ENCODE peak calls at places on chromosomes 3 and 15, in nine cellular contexts. T, W, E, Q, X, N, G, H and A are unnamed samples.

GRCh38 chr3:129061888-129062834 is 1.6 kb downstream of the GP9 start:
- DNase-seq in T (no peak), W (no peak), E (no peak), Q (no peak), X (no peak), N (no peak), G (no peak), H (no peak), A (no peak)

GRCh38 chr15:84818221-84819131 is 1.3 kb downstream of the ALPK3 start:
- DNase-seq in T (peak), W (peak), E (peak), Q (peak), X (no peak), N (no peak), G (peak), H (peak), A (no peak)

GRCh38 chr3:127773752-127774395 is 48.4 kb downstream of the MGLL start:
- DNase-seq in T (no peak), W (no peak), E (no peak), Q (no peak), X (no peak), N (no peak), G (no peak), H (no peak), A (no peak)

GRCh38 chr15:25933456-25934158 is 70.5 kb upstream of the ATP10A start:
- DNase-seq in T (peak), W (peak), E (peak), Q (peak), X (peak), N (peak), G (peak), H (peak), A (peak)

GRCh38 chr15:88623061-88623460 is 1.9 kb downstream of the AEN start:
- DNase-seq in T (no peak), W (no peak), E (no peak), Q (peak), X (no peak), N (no peak), G (peak), H (peak), A (peak)

GRCh38 chr15:101168463-101168824 is 83.4 kb downstream of the CHSY1 start:
- DNase-seq in T (no peak), W (no peak), E (no peak), Q (peak), X (no peak), N (no peak), G (peak), H (peak), A (no peak)

GRCh38 chr3:142595581-142595950 is 627 bp upstream of the PLS1 start:
- DNase-seq in T (no peak), W (no peak), E (no peak), Q (peak), X (no peak), N (peak), G (peak), H (no peak), A (peak)

GRCh38 chr15:55319537-55320325 is 709 bp downstream of the PIGB start:
- DNase-seq in T (no peak), W (no peak), E (no peak), Q (peak), X (no peak), N (no peak), G (peak), H (peak), A (peak)

GRCh38 chr3:99902091-99902490 is 84.4 kb downstream of the CMSS1 start:
- DNase-seq in T (no peak), W (no peak), E (no peak), Q (peak), X (no peak), N (no peak), G (peak), H (no peak), A (no peak)

GRCh38 chr15:95017950-95018349 is 786.6 kb downstream of the MCTP2 start:
- DNase-seq in T (peak), W (peak), E (no peak), Q (no peak), X (peak), N (no peak), G (no peak), H (no peak), A (peak)

GRCh38 chr15:92097473-92098178 is 244.1 kb downstream of the SLCO3A1 start:
- DNase-seq in T (no peak), W (peak), E (peak), Q (peak), X (no peak), N (no peak), G (peak), H (peak), A (peak)

GRCh38 chr15:25877681-25878080 is 14.6 kb upstream of the ATP10A start:
- DNase-seq in T (no peak), W (no peak), E (no peak), Q (no peak), X (no peak), N (peak), G (no peak), H (no peak), A (no peak)

GRCh38 chr15:52255935-52256334 is 39.7 kb downstream of the MYO5C start:
- DNase-seq in T (no peak), W (no peak), E (no peak), Q (no peak), X (no peak), N (no peak), G (no peak), H (no peak), A (no peak)

GRCh38 chr3:72336821-72337479 is 511.3 kb downstream of the SHQ1 start:
- DNase-seq in T (peak), W (peak), E (peak), Q (peak), X (peak), N (peak), G (peak), H (peak), A (peak)

GRCh38 chr3:154247806-154248480 is 76.3 kb downstream of the DHX36 start:
- DNase-seq in T (no peak), W (no peak), E (peak), Q (no peak), X (no peak), N (no peak), G (no peak), H (no peak), A (no peak)

GRCh38 chr3:50853936-50854335 is 179.2 kb downstream of the DOCK3 start:
- DNase-seq in T (no peak), W (no peak), E (no peak), Q (no peak), X (no peak), N (no peak), G (no peak), H (no peak), A (no peak)

GRCh38 chr3:179488213-179488612 is 36.9 kb upstream of the GNB4 start:
- DNase-seq in T (no peak), W (no peak), E (no peak), Q (no peak), X (no peak), N (no peak), G (no peak), H (no peak), A (no peak)

GRCh38 chr3:41464858-41465257 is 265.6 kb downstream of the CTNNB1 start:
- DNase-seq in T (no peak), W (no peak), E (no peak), Q (no peak), X (no peak), N (no peak), G (no peak), H (no peak), A (no peak)

GRCh38 chr3:126911162-126912026 is 71.5 kb upstream of the PLXNA1 start:
- DNase-seq in T (peak), W (no peak), E (no peak), Q (peak), X (peak), N (peak), G (peak), H (peak), A (peak)

GRCh38 chr3:102006812-102007485 is 157.6 kb downstream of the NFKBIZ start:
- DNase-seq in T (peak), W (no peak), E (no peak), Q (peak), X (peak), N (peak), G (peak), H (no peak), A (peak)

DNA sequence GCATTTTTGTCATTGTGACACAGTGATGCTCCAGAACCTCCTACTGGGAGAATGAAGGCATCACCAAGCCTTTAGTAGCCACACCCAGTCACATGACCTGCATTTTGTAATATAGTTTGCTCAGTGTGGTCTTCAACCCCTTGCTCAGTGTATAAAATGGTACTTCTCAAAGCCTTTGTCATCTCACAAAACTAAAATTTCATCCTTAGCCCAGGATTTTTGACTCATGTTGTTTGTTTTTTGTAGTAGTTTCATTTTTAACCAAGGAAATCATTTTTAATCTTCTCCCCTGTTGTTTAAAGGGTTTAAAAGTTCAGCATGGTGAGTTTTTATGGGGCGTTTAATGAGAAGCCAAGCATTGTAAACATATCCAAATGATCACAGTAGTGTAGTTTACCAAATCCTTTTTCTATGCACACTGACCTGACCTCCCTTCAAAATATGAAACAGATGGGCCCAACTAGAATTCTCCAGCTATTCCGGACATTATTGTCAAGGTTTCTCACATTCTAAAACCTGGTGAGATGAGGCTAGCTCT is 123.5 kb upstream of the IL12A start:
- DNase-seq in T (no peak), W (no peak), E (no peak), Q (peak), X (no peak), N (no peak), G (peak), H (no peak), A (no peak)
- TF ChIP-seq CTCF in T (no peak), W (no peak), E (no peak), Q (peak), X (no peak), N (no peak), G (no peak), H (no peak), A (no peak)

DNA sequence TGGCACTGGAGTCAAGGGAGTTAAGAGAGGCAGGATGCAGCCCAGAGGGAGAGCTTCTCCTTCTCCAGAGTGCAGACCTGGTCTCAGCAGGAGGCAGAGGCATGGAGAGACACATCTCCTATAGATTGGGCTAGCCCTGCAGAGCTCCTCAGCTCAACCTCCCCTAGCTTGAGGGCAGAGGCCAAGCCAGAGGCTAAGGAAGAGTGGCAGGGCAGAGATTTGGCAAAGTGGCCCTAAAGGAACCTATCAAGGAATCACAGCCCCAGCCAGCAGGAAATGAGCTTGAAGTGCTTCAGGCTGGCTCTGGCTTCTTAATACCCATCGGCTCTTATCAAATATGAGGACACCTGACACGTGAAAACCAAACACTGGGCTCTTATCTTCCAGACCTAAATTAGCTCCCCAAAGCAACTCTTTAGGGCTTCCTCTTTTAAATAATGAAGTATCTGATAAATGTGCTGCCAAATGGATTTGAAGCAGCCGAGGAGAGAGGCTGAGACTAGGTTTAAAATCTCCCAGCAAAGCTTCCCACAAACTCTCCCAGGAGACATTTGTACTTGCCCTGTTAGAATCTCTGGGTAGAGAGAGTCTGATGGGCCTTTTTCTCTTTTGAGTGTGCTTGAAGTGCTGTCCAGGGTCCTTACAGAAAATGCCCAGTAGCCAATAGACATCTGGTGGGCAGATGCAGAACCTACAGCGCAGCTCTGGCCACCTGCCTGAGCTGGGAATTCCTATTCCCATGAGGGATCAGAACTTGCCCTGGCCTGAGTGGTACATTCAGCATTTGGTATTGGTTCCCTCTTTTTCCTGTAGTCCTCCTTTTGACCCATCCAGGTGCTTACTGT is 271.4 kb downstream of the CLSTN2 start:
- DNase-seq in T (no peak), W (peak), E (no peak), Q (peak), X (no peak), N (no peak), G (peak), H (no peak), A (peak)
- TF ChIP-seq CTCF in T (peak), W (no peak), E (peak), Q (no peak), X (no peak), N (no peak), G (peak), H (no peak), A (no peak)

DNA sequence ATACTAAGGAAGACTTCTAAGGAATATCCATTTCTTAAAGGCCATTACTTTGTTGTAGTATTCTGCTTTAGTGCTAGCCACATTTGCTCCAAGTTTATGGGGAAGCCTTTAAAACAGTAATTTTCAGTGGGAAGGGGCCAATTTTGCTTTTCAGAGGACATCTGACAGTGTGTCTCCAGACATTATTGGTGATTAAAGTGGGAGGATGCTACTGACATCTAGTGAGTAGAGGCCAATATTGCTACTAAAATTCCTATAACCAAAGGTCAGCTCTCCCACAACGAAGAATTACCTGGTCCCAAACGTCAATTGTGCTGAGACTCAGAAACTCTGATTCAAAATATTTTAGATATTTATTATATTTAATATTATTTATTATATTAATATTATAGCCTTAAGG is 24.8 kb downstream of the SLC28A2 start:
- DNase-seq in T (no peak), W (no peak), E (no peak), Q (peak), X (no peak), N (no peak), G (peak), H (no peak), A (peak)
- TF ChIP-seq CTCF in T (peak), W (no peak), E (peak), Q (peak), X (peak), N (peak), G (peak), H (no peak), A (peak)

GRCh38 chr15:53833134-53833624 is 73.7 kb upstream of the WDR72 start:
- DNase-seq in T (no peak), W (no peak), E (no peak), Q (peak), X (peak), N (no peak), G (peak), H (no peak), A (peak)

GRCh38 chr15:53834214-53834613 is 74.8 kb upstream of the WDR72 start:
- DNase-seq in T (no peak), W (no peak), E (no peak), Q (no peak), X (no peak), N (no peak), G (no peak), H (no peak), A (no peak)

GRCh38 chr15:53837263-53837662 is 77.8 kb upstream of the WDR72 start:
- DNase-seq in T (no peak), W (no peak), E (no peak), Q (no peak), X (no peak), N (peak), G (no peak), H (no peak), A (peak)

GRCh38 chr15:53835309-53835708 is 75.8 kb upstream of the WDR72 start:
- DNase-seq in T (no peak), W (no peak), E (no peak), Q (no peak), X (no peak), N (no peak), G (no peak), H (no peak), A (no peak)

GRCh38 chr15:53836618-53837017 is 77.2 kb upstream of the WDR72 start:
- DNase-seq in T (no peak), W (no peak), E (no peak), Q (no peak), X (no peak), N (no peak), G (no peak), H (no peak), A (no peak)
- TF ChIP-seq CTCF in T (no peak), W (no peak), E (no peak), Q (no peak), X (no peak), N (no peak), G (no peak), H (no peak), A (no peak)

DNA sequence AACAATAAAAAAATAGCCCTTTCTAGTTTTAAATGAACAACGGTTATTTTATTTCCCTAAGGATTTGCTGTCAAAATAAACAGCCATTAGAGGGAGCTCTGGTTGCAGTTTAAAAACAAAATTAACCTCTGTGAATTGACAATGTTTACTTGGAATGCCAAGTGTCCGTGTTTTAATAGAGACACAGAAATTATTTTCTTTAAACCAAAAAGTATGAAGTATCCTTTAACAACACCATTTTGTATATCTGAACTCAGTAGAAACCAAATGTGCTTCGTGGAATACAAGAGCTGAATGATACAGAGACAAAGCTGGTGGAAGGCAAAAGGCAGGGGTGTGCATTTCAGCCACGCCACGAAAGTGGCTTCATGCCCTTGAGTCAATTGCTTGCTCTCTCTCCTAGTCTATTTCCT is 74.4 kb downstream of the MOBP start:
- DNase-seq in T (no peak), W (no peak), E (no peak), Q (peak), X (no peak), N (no peak), G (peak), H (no peak), A (peak)
- TF ChIP-seq CTCF in T (peak), W (peak), E (peak), Q (peak), X (peak), N (no peak), G (peak), H (peak), A (peak)